ENCODE peak calls at places on chromosomes 5 and 9, in six cellular contexts. D is upper lobe of left lung, Q is adrenal gland, Z is right atrium auricular region, X is GM23338, K is PC-9. S is an unnamed sample. For H3K36me3 and H3K4me1, the result is how much of the 10 kb centered on the place peaks cover.

GRCh38 chr9:103789686-103790085 is 304.4 kb upstream of the SMC2 start:
- DNase-seq in X (peak), Z (no peak), Q (no peak), K (no peak), D (no peak), S (no peak)

GRCh38 chr5:88251048-88251711 is 17.5 kb downstream of the TMEM161B start:
- DNase-seq in X (no peak), D (no peak), K (no peak), Q (no peak), Z (no peak), S (no peak)

GRCh38 chr9:16825971-16826370 is 44.5 kb downstream of the BNC2 start:
- DNase-seq in X (no peak), Q (no peak), Z (no peak), K (no peak), D (no peak), S (no peak)

GRCh38 chr5:147643142-147643541 is 133.3 kb upstream of the DPYSL3 start:
- DNase-seq in D (no peak), X (no peak), K (no peak), Z (no peak), Q (no peak), S (no peak)

GRCh38 chr9:100186356-100186755 is 87.3 kb downstream of the INVS start:
- DNase-seq in Q (no peak), Z (no peak), D (no peak), X (no peak), K (no peak), S (no peak)

GRCh38 chr5:110354341-110354740 is 372.1 kb downstream of the TMEM232 start:
- DNase-seq in Q (peak), Z (no peak), K (no peak), X (no peak), D (no peak), S (no peak)

GRCh38 chr9:90578116-90578815 is 64.4 kb downstream of the DIRAS2 start:
- DNase-seq in K (no peak), Q (no peak), Z (no peak), D (no peak), X (peak), S (no peak)

GRCh38 chr5:154286557-154286956 is 96.0 kb downstream of the GALNT10 start:
- DNase-seq in X (peak), D (no peak), K (no peak), Q (no peak), Z (no peak), S (no peak)

GRCh38 chr9:85742630-85742928 is 825 bp upstream of the AGTPBP1 start:
- DNase-seq in D (no peak), K (no peak), Z (no peak), Q (no peak), X (no peak), S (no peak)

GRCh38 chr5:128135286-128135685 is 51.7 kb downstream of the SLC12A2 start:
- DNase-seq in Q (no peak), X (no peak), Z (no peak), D (no peak), K (no peak), S (no peak)

GRCh38 chr9:91084896-91085295 is 276.8 kb downstream of the AUH start:
- DNase-seq in D (no peak), Z (no peak), X (no peak), K (no peak), Q (no peak), S (no peak)

GRCh38 chr5:87029951-87030350 is 237.7 kb upstream of the RASA1 start:
- DNase-seq in Z (no peak), K (no peak), D (no peak), Q (no peak), X (no peak), S (no peak)

GRCh38 chr5:38670066-38670465 is 113.6 kb upstream of the LIFR start:
- DNase-seq in K (no peak), X (no peak), Q (no peak), Z (no peak), D (no peak), S (no peak)

GRCh38 chr5:38670878-38671277 is 114.4 kb upstream of the LIFR start:
- DNase-seq in Z (no peak), X (no peak), K (no peak), Q (no peak), D (no peak), S (peak)

GRCh38 chr5:38675443-38675842 is 119.0 kb upstream of the LIFR start:
- DNase-seq in K (no peak), Q (no peak), Z (no peak), D (no peak), X (no peak), S (no peak)

GRCh38 chr5:38672059-38672791 is 115.8 kb upstream of the LIFR start:
- DNase-seq in K (peak), X (no peak), D (no peak), Q (no peak), Z (no peak), S (no peak)

DNA sequence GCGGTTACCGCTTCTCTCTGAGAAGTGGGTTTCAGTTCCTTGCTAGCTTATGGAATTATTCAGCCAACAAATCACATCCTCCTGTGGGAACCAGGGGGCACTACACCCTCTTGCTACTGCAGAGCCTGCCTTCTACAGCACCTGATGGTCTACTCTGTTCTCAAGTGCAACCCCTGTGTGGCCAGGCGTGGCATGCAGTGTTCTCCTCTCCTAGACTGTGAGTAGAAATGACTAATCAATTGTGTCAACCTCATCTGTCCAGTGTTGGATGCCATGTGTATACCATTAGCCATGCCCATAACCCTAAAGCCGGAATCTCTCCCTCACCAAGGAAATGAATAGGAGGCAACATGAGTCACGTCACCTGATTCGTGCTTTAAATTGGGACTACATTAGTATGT is 117.2 kb upstream of the LIFR start:
- DNase-seq in Z (no peak), K (no peak), X (peak), D (no peak), Q (no peak), S (no peak)
- TF ChIP-seq CTCF in Z (no peak), K (no peak), X (peak), D (peak), Q (no peak), S (no peak)

DNA sequence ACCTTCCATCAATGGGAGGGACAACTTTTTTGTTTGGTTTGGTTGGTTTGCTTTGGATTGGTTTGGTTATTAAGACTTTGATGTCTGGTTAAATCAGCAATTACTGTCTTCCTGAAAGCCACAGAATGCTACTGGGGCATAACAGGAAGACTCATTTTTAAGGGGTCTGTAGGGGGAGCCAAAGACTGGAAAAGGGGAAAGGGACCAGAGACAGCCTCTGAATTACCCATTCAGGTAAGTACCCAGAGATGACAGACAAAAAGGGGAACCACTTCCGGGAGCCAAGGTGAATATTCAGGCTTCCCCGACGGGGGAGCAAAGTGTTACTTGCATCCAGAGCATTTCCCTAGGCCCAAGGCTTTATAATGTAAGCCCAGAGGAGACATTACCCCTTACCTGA is 4.6 kb upstream of the FEM1C start:
- DNase-seq in K (no peak), Q (no peak), X (peak), D (no peak), Z (no peak), S (no peak)
- H3K36me3 ChIP-seq in K (under half), Q (under half), X (under half), D (under half), Z (under half), S (under half)

DNA sequence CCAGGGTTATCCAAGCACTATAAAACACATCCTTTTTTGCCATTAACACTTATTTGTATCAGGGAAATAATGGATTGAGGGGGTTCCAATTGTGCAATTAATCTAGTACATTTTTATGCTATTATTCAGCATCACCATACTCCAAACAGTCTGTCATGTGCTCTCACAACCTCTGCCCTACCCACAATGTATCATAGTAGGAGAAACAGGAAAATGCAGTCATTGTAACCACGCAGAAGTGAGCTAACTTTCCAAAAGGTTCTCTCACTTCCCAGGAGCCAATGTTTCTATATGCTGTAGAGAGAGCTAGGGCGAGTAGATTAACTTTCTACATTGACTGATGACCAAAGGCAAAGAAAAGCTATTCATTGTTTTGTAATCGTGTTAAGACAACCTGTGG is 29.8 kb downstream of the DAB2 start:
- DNase-seq in Z (no peak), X (no peak), Q (no peak), D (no peak), K (no peak), S (no peak)
- H3K4me1 ChIP-seq in Z (under half), X (under half), Q (under half), D (under half), K (under half), S (under half)

DNA sequence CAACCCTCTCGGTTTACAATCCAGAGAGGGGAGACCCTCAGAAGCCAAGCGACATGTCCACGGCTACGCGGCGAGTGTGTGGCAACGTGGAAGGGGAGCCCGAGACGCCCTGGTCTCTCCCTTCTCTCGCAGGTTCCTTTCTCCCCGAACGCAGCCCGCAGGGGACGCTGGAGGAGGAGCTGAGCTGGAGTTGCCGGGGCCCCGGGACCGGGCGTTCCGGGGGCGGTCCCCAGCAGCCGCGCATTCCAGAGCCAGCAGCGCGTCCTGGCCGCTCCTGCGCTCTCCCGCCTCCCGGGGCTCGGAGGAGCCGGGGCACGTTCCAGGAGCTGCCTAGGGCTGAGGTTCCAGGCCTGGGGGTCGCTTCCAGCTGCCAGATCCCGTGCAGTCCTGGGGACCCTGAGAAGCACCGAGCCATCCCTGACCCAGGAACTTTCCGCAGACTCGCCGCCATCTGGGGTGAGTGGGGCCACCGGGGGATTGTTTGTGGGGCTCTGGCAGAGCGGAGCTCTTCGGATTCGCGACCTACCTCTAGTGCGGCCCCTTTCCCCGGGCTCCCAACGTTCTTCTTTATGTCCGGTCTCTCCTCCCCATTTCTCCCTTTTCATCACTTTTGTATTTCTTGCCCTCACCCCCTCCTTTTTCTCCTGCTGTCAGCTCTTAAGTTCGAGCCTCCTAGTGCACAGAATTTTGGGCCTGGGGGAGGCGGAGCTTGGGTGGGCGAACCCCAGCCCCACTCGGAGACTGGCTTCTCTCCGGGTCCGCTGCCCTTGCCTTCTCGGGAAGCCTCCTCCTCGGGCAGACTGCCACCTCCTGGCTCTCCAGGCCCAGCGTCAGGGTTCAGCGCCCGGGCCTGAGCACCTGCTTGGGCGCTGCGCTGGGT is at the start of gene SMIM3:
- DNase-seq in X (peak), Z (peak), Q (peak), K (peak), D (peak), S (peak)
- TF ChIP-seq CTCF in X (peak), Z (no peak), Q (peak), K (peak), D (peak), S (peak)

DNA sequence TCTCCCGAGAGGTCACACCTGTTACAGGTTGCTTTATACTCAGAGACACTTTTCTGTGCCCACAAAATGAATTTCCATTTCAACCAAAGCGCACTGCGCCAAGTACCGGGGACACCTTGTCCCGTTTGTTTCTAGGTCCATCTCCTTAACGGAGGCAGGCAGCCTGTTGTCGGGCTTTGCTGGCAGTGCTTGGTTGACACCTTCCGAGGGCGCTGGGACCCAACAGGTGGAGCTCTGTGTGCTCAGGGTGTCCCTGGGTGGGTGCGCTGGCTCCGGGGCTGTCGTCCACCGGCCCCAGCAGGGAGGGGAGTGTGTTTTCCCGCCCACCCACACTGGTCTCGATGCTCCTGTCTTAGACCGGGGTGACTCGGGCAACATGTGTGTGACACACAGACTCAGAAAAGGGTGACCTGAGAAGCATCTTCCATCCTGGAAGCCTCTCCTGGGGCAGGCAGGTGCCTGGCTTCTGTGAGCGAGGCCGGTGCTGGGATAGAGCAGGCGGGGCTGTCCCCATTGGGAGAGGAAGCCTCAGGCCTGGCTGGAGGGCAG is 8.5 kb downstream of the RNU6ATAC start:
- DNase-seq in Z (no peak), K (no peak), D (no peak), X (no peak), Q (no peak), S (no peak)
- H3K36me3 ChIP-seq in Z (half or more), K (under half), D (under half), X (under half), Q (under half), S (under half)

GRCh38 chr5:95822408-95823240 is at the start of gene GLRX:
- DNase-seq in Q (peak), K (peak), D (no peak), X (peak), Z (peak), S (peak)
- H3K4me1 ChIP-seq in Q (half or more), K (under half), D (half or more), X (under half), Z (half or more), S (under half)

GRCh38 chr9:127722055-127722454 is 6.2 kb downstream of the TTC16 start:
- DNase-seq in K (no peak), D (no peak), Z (no peak), X (no peak), Q (no peak), S (no peak)

GRCh38 chr9:127721391-127721821 is 5.5 kb downstream of the TTC16 start:
- DNase-seq in D (no peak), X (no peak), Z (no peak), Q (no peak), K (peak), S (no peak)

GRCh38 chr9:127724012-127724411 is 8.1 kb downstream of the TTC16 start:
- DNase-seq in X (peak), Z (no peak), D (peak), Q (no peak), K (no peak), S (no peak)

GRCh38 chr9:127723450-127723849 is 7.6 kb downstream of the TTC16 start:
- DNase-seq in D (no peak), Z (no peak), X (no peak), K (peak), Q (no peak), S (no peak)

DNA sequence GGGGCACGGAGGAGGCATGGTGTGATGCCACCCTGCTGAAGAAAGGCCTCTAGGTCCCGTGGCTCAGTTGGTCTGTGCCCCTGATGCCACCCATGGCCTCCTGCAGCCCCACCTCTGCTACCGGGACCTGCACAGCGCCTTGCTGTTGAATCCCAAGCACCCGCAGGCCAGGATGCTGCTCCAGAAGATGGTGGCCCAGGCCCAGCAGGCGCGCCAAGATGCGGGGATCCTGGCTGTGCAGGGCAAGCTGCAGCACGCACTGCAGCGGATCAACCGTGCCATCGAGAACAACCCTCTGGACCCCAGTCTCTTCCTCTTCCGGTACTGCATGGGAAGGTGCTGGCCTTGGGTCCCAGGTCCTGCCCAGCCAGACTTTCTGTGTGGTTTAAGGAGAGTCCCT is 7.1 kb downstream of the TTC16 start:
- DNase-seq in Z (no peak), D (peak), K (no peak), X (no peak), Q (no peak), S (no peak)
- TF ChIP-seq CTCF in Z (no peak), D (no peak), K (no peak), X (no peak), Q (no peak), S (no peak)

GRCh38 chr5:41831155-41831554 is 39.1 kb downstream of the OXCT1 start:
- DNase-seq in K (no peak), Z (no peak), D (no peak), X (no peak), Q (no peak), S (no peak)

GRCh38 chr5:41832430-41832829 is 37.8 kb downstream of the OXCT1 start:
- DNase-seq in X (no peak), Z (no peak), D (no peak), Q (no peak), K (no peak), S (no peak)

GRCh38 chr5:41835625-41836024 is 34.6 kb downstream of the OXCT1 start:
- DNase-seq in X (peak), Z (peak), D (no peak), K (peak), Q (peak), S (peak)

GRCh38 chr5:41834506-41834905 is 35.7 kb downstream of the OXCT1 start:
- DNase-seq in K (no peak), Q (no peak), X (no peak), Z (no peak), D (no peak), S (no peak)
- H3K36me3 ChIP-seq in K (under half), Q (under half), X (under half), Z (under half), D (under half), S (under half)

GRCh38 chr9:124284237-124284831 is 26.6 kb downstream of the NEK6 start:
- DNase-seq in D (no peak), X (no peak), Z (no peak), K (no peak), Q (no peak), S (no peak)

GRCh38 chr9:124282442-124283231 is 24.9 kb downstream of the NEK6 start:
- DNase-seq in D (peak), K (no peak), X (no peak), Z (peak), Q (peak), S (no peak)

GRCh38 chr9:124284940-124285441 is 27.2 kb downstream of the NEK6 start:
- DNase-seq in Z (no peak), D (no peak), X (no peak), K (no peak), Q (no peak), S (no peak)

GRCh38 chr9:124281934-124282351 is 24.2 kb downstream of the NEK6 start:
- DNase-seq in X (no peak), Q (no peak), D (no peak), Z (no peak), K (no peak), S (no peak)

DNA sequence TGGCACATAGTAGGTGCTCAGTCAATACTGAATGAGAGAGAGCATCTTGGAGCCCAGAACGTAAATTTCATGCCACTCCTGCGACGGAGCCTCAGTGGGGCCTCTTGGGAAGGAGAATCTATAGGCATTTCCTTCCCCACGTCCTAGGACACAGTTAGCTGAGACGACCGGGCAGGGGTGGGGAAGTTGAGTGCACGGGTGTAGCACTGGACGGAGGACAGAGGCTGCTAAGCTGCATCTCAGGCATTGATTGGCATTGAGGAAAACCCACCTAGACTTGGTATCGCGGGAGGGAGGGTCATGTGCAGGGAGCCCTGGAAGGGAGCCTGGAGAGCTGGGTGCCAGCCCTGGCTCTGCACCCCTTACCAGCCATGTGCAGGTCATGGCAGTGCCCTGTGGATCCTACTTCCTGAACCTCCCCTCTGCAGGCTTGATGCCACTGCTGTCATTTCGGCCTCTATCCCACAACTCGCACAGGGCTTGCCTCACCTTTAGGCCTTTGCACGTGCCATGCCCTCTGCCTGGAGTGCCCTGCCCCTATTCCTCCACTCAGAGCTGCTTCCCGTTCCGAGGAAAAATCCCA is 25.6 kb downstream of the NEK6 start:
- DNase-seq in K (no peak), D (no peak), X (no peak), Z (no peak), Q (no peak), S (no peak)
- H3K4me1 ChIP-seq in K (under half), D (half or more), X (under half), Z (half or more), Q (under half), S (under half)